ENCODE peak calls at places on chromosomes 2 and 18, in eight cellular contexts. V is Right ventricle myocardium inferior; C is endothelial cell of umbilical vein; Z is substantia nigra; X is activated gamma-delta T cell treated with Interleukin-2 at 50 U/mL for 16 hours; W is stimulated activated CD4-positive, alpha-beta T cell treated with anti-CD3 and anti-CD28 coated beads, Interleukin-15, amount 100 ng/mL, for 1 hour; E is ovary; T is mesothelial cell of epicardium. K is an unnamed sample.

GRCh38 chr2:30232027-30232800 is 880 bp downstream of the LBH start:
- DNase-seq in E (peak; percentile 78), W (peak; percentile 51), T (peak; percentile 35), X (peak; percentile 83), Z (no peak), V (peak; percentile 81), C (no peak), K (no peak)

GRCh38 chr2:211793783-211794182 is 744.8 kb downstream of the ERBB4 start:
- DNase-seq in T (no peak), Z (no peak), E (no peak), C (no peak), V (no peak), W (no peak), X (no peak), K (no peak)

GRCh38 chr2:73759904-73760303 is 20.0 kb downstream of the DUSP11 start:
- DNase-seq in C (no peak), E (no peak), Z (no peak), T (no peak), W (no peak), V (no peak), X (no peak), K (no peak)

GRCh38 chr2:234425923-234426603 is 70.8 kb downstream of the ARL4C start:
- DNase-seq in Z (no peak), T (no peak), E (no peak), X (peak; percentile 78), V (no peak), C (no peak), W (peak; percentile 57), K (no peak)

GRCh38 chr2:18701981-18702380 is 112.6 kb upstream of the NT5C1B start:
- DNase-seq in W (no peak), X (no peak), Z (no peak), T (no peak), C (no peak), E (no peak), V (no peak), K (no peak)

GRCh38 chr2:118987886-118988285 is 45.9 kb downstream of the MARCO start:
- DNase-seq in Z (no peak), T (no peak), X (no peak), V (no peak), E (no peak), C (no peak), W (no peak), K (no peak)

GRCh38 chr2:180364719-180365118 is 357.6 kb upstream of the CWC22 start:
- DNase-seq in V (no peak), X (no peak), T (no peak), C (no peak), W (no peak), Z (no peak), E (no peak), K (no peak)

GRCh38 chr2:84678214-84678613 is 161.9 kb downstream of the DNAH6 start:
- DNase-seq in V (no peak), W (no peak), E (no peak), C (no peak), Z (no peak), X (no peak), T (no peak), K (no peak)

GRCh38 chr2:40751981-40752380 is 300.1 kb upstream of the SLC8A1 start:
- DNase-seq in V (no peak), X (no peak), C (no peak), T (no peak), Z (no peak), E (no peak), W (no peak), K (no peak)

GRCh38 chr2:172564376-172564775 is 8.5 kb downstream of the PDK1 start:
- DNase-seq in X (no peak), E (no peak), C (no peak), T (no peak), Z (no peak), V (no peak), W (no peak), K (no peak)

GRCh38 chr2:112706170-112706664 is 14.6 kb upstream of the NT5DC4 start:
- DNase-seq in W (no peak), V (no peak), C (no peak), E (no peak), Z (no peak), T (no peak), X (peak; percentile 51), K (no peak)

GRCh38 chr2:128473175-128474013 is 154.7 kb upstream of the HS6ST1 start:
- DNase-seq in E (no peak), Z (no peak), V (no peak), C (no peak), T (no peak), X (no peak), W (no peak), K (no peak)

GRCh38 chr2:101106453-101107181 is 44.6 kb downstream of the TBC1D8 start:
- DNase-seq in W (no peak), T (no peak), E (no peak), C (peak; percentile 74), Z (no peak), V (no peak), X (no peak), K (no peak)

GRCh38 chr2:33210626-33211025 is 263.9 kb downstream of the LTBP1 start:
- DNase-seq in W (no peak), X (no peak), Z (no peak), V (no peak), C (peak; percentile 94), T (no peak), E (peak; percentile 27), K (peak; percentile 85)

GRCh38 chr2:67917332-67918054 is 145.3 kb downstream of the C1D start:
- DNase-seq in W (no peak), X (no peak), E (no peak), Z (no peak), C (peak; percentile 90), T (no peak), V (no peak), K (peak; percentile 91)

GRCh38 chr2:26169681-26170414 is 3.0 kb upstream of the GAREM2 start:
- DNase-seq in W (no peak), Z (no peak), E (no peak), T (no peak), C (no peak), X (no peak), V (no peak), K (no peak)

GRCh38 chr18:76943542-76944339 is 121.4 kb downstream of the ZNF236 start:
- DNase-seq in X (no peak), Z (no peak), T (no peak), C (no peak), W (no peak), V (no peak), E (no peak), K (no peak)

GRCh38 chr2:239553376-239554000 is 152.7 kb upstream of the HDAC4 start:
- DNase-seq in V (no peak), E (no peak), T (no peak), X (no peak), C (no peak), Z (no peak), W (no peak), K (no peak)

GRCh38 chr2:20561703-20562454 is 89.0 kb downstream of the HS1BP3 start:
- DNase-seq in C (peak; percentile 58), T (no peak), Z (no peak), V (no peak), E (no peak), W (no peak), X (no peak), K (no peak)

GRCh38 chr2:112065966-112066365 is 10.9 kb downstream of the TMEM87B start:
- DNase-seq in W (no peak), X (no peak), E (no peak), T (no peak), Z (no peak), V (no peak), C (peak; percentile 35), K (no peak)

GRCh38 chr18:80244956-80245730 is 2.2 kb downstream of the PARD6G start:
- DNase-seq in C (no peak), E (no peak), Z (no peak), X (no peak), T (no peak), V (no peak), W (no peak), K (no peak)

GRCh38 chr2:8511868-8512612 is 169.8 kb upstream of the ID2 start:
- DNase-seq in X (no peak), V (no peak), T (no peak), Z (no peak), W (no peak), C (no peak), E (no peak), K (no peak)

GRCh38 chr18:11324956-11325873 is 175.8 kb upstream of the PIEZO2 start:
- DNase-seq in X (no peak), V (no peak), T (no peak), E (no peak), W (no peak), Z (no peak), C (no peak), K (no peak)

GRCh38 chr18:41922171-41922570 is 32.9 kb upstream of the PIK3C3 start:
- DNase-seq in T (no peak), V (no peak), W (no peak), Z (no peak), X (no peak), E (no peak), C (no peak), K (no peak)

GRCh38 chr2:66573412-66573811 is 138.5 kb downstream of the MEIS1 start:
- DNase-seq in X (no peak), T (no peak), Z (no peak), W (no peak), V (no peak), E (no peak), C (no peak), K (no peak)

GRCh38 chr18:50955246-50955645 is 12.6 kb upstream of the ELAC1 start:
- DNase-seq in W (no peak), E (no peak), X (no peak), C (no peak), V (no peak), T (no peak), Z (no peak), K (no peak)

GRCh38 chr2:75053484-75054112 is 95.2 kb downstream of the POLE4 start:
- DNase-seq in T (no peak), E (no peak), C (peak; percentile 10), V (no peak), X (no peak), Z (no peak), W (no peak), K (no peak)

GRCh38 chr2:232481322-232482140 is 6.1 kb downstream of the ECEL1 start:
- DNase-seq in X (no peak), V (no peak), T (no peak), W (no peak), Z (no peak), C (no peak), E (peak; percentile 19), K (no peak)

GRCh38 chr2:14650066-14650465 is 17.5 kb downstream of the LRATD1 start:
- DNase-seq in E (no peak), V (no peak), C (no peak), W (no peak), Z (no peak), T (no peak), X (no peak), K (no peak)

GRCh38 chr2:236988690-236989639 is 96.7 kb upstream of the COPS8 start:
- DNase-seq in V (peak; percentile 84), W (no peak), C (peak; percentile 55), T (no peak), E (no peak), X (no peak), Z (no peak), K (no peak)

GRCh38 chr2:235711527-235711926 is 217.7 kb downstream of the AGAP1 start:
- DNase-seq in W (no peak), T (no peak), X (no peak), E (no peak), C (no peak), Z (no peak), V (peak; percentile 40), K (no peak)

GRCh38 chr18:70382032-70382431 is 93.2 kb downstream of the SOCS6 start:
- DNase-seq in T (no peak), Z (no peak), C (no peak), W (no peak), V (no peak), E (no peak), X (no peak), K (no peak)

GRCh38 chr2:196376984-196377877 is 205.9 kb upstream of the STK17B start:
- DNase-seq in C (no peak), T (no peak), W (no peak), X (no peak), Z (no peak), V (no peak), E (no peak), K (no peak)

GRCh38 chr2:167147254-167147941 is 259.1 kb downstream of the XIRP2 start:
- DNase-seq in Z (no peak), V (no peak), E (no peak), X (no peak), T (no peak), W (no peak), C (no peak), K (no peak)

K was measured in pulmonary artery endothelial cell.